ENCODE peak calls at places on chromosomes 1 and 21, in four cellular contexts. G is fibroblast of mammary gland, R is left lung, S is fibroblast of the aortic adventitia. O is an unnamed sample.

GRCh38 chr1:90154711-90155110 is 159.8 kb downstream of the ZNF326 start:
- DNase-seq in R (no peak), G (no peak), S (no peak), O (no peak)

GRCh38 chr1:101259744-101260148 is 22.9 kb downstream of the S1PR1 start:
- DNase-seq in G (peak), S (peak), R (no peak), O (no peak)

GRCh38 chr1:3230553-3230952 is 161.6 kb downstream of the PRDM16 start:
- DNase-seq in S (no peak), G (no peak), R (no peak), O (no peak)

GRCh38 chr1:66315675-66316074 is 218.3 kb upstream of the SGIP1 start:
- DNase-seq in S (peak), G (peak), R (no peak), O (no peak)

GRCh38 chr1:166848193-166848592 is 8.9 kb downstream of the POGK start:
- DNase-seq in S (no peak), G (no peak), R (no peak), O (no peak)

GRCh38 chr1:113133038-113133437 is 60.0 kb downstream of the LRIG2 start:
- DNase-seq in R (no peak), G (no peak), S (no peak), O (no peak)

GRCh38 chr1:156579472-156579871 is at the start of gene TTC24:
- DNase-seq in S (no peak), G (no peak), R (no peak), O (no peak)

GRCh38 chr1:205669341-205670142 is 10.8 kb downstream of the SLC45A3 start:
- DNase-seq in S (no peak), G (no peak), R (no peak), O (no peak)

GRCh38 chr1:110798691-110799256 is 74.2 kb upstream of the CD53 start:
- DNase-seq in S (no peak), G (no peak), R (no peak), O (no peak)

GRCh38 chr1:966135-966602 is at the start of gene PLEKHN1:
- DNase-seq in R (peak), G (peak), S (no peak), O (no peak)

GRCh38 chr1:35598895-35599294 is 25.8 kb downstream of the TFAP2E start:
- DNase-seq in R (no peak), G (no peak), S (no peak), O (no peak)

GRCh38 chr1:199046618-199047017 is 407.8 kb downstream of the PTPRC start:
- DNase-seq in G (peak), R (no peak), S (no peak), O (no peak)

GRCh38 chr1:231337043-231337471 is 595 bp downstream of the EXOC8 start:
- DNase-seq in G (no peak), R (peak), S (peak), O (no peak)

GRCh38 chr1:179369751-179370341 is 4.1 kb downstream of the AXDND1 start:
- DNase-seq in R (no peak), S (peak), G (peak), O (peak)

GRCh38 chr1:45635211-45635610 is 11.4 kb upstream of the CCDC17 start:
- DNase-seq in S (no peak), G (no peak), R (no peak), O (no peak)

GRCh38 chr1:56081151-56081550 is 498.2 kb downstream of the PLPP3 start:
- DNase-seq in R (no peak), G (peak), S (peak), O (no peak)

GRCh38 chr1:61853545-61853944 is 111.3 kb downstream of the PATJ start:
- DNase-seq in S (peak), R (no peak), G (peak), O (no peak)

GRCh38 chr1:239268941-239269340 is 117.4 kb upstream of the CHRM3 start:
- DNase-seq in R (no peak), S (no peak), G (no peak), O (no peak)

GRCh38 chr1:37811027-37811655 is 3.1 kb upstream of the YRDC start:
- DNase-seq in S (peak), G (peak), R (peak), O (peak)

GRCh38 chr21:26952274-26953066 is 14.4 kb downstream of the ADAMTS5 start:
- DNase-seq in S (no peak), R (no peak), G (no peak), O (no peak)

GRCh38 chr1:10033359-10033845 is 644 bp downstream of the UBE4B start:
- DNase-seq in G (peak), R (no peak), S (peak), O (no peak)

GRCh38 chr1:201648066-201648910 is 109.4 kb downstream of the NAV1 start:
- DNase-seq in S (peak), G (peak), R (peak), O (no peak)

GRCh38 chr1:94738371-94738770 is 81.8 kb upstream of the SLC44A3 start:
- DNase-seq in R (no peak), S (no peak), G (no peak), O (no peak)

GRCh38 chr1:173149887-173150286 is 57.2 kb downstream of the TNFSF4 start:
- DNase-seq in R (no peak), G (peak), S (peak), O (no peak)

GRCh38 chr1:89607888-89608626 is 24.9 kb upstream of the LRRC8C start:
- DNase-seq in R (no peak), S (no peak), G (peak), O (no peak)

GRCh38 chr1:235057385-235058306 is 71.0 kb downstream of the TOMM20 start:
- DNase-seq in G (no peak), R (no peak), S (no peak), O (no peak)

GRCh38 chr1:162720996-162721395 is 69.5 kb upstream of the HSD17B7 start:
- DNase-seq in S (no peak), G (peak), R (no peak), O (no peak)

GRCh38 chr1:223175032-223175431 is 32.0 kb upstream of the TLR5 start:
- DNase-seq in R (no peak), S (peak), G (no peak), O (no peak)

GRCh38 chr1:68043443-68044090 is 6.9 kb downstream of the DIRAS3 start:
- DNase-seq in G (no peak), S (no peak), R (peak), O (no peak)

GRCh38 chr1:154219511-154219910 is 1.2 kb upstream of the UBAP2L start:
- DNase-seq in S (peak), R (no peak), G (peak), O (no peak)

GRCh38 chr21:45020629-45021427 is 53.6 kb upstream of the ADARB1 start:
- DNase-seq in S (no peak), R (peak), G (no peak), O (no peak)

GRCh38 chr1:8821084-8821483 is 3.6 kb upstream of the RERE start:
- DNase-seq in S (no peak), G (no peak), R (no peak), O (no peak)

GRCh38 chr1:43349594-43350306 is 9.0 kb upstream of the CDC20 start:
- DNase-seq in S (peak), G (peak), R (no peak), O (no peak)
- H3K4me3 ChIP-seq in S (no peak), G (peak), R (peak), O (peak)

GRCh38 chr1:227770812-227771211 is 35.6 kb downstream of the SNAP47 start:
- DNase-seq in S (no peak), G (no peak), R (no peak), O (no peak)
- H3K4me3 ChIP-seq in S (no peak), G (no peak), R (no peak), O (no peak)

GRCh38 chr21:42235593-42235992 is 16.7 kb downstream of the ABCG1 start:
- DNase-seq in S (no peak), G (no peak), R (no peak), O (no peak)
- H3K4me3 ChIP-seq in S (no peak), G (no peak), R (peak), O (no peak)

GRCh38 chr1:117673405-117673804 is 67.6 kb downstream of the TENT5C start:
- DNase-seq in S (peak), R (no peak), G (peak), O (no peak)
- H3K4me3 ChIP-seq in S (no peak), R (no peak), G (no peak), O (no peak)

GRCh38 chr1:109793089-109793485 is 29.4 kb upstream of the EPS8L3 start:
- DNase-seq in G (no peak), R (no peak), S (no peak), O (no peak)

GRCh38 chr1:109793486-109794318 is 30.0 kb upstream of the EPS8L3 start:
- DNase-seq in R (no peak), G (peak), S (peak), O (no peak)

GRCh38 chr1:109791495-109792040 is 27.8 kb upstream of the EPS8L3 start:
- DNase-seq in G (no peak), R (no peak), S (no peak), O (no peak)

GRCh38 chr1:109790735-109791494 is 27.2 kb upstream of the EPS8L3 start:
- DNase-seq in G (peak), R (peak), S (peak), O (no peak)

GRCh38 chr1:109792056-109792831 is 28.5 kb upstream of the EPS8L3 start:
- DNase-seq in S (peak), G (peak), R (no peak), O (no peak)
- H3K4me3 ChIP-seq in S (no peak), G (no peak), R (no peak), O (no peak)

DNA sequence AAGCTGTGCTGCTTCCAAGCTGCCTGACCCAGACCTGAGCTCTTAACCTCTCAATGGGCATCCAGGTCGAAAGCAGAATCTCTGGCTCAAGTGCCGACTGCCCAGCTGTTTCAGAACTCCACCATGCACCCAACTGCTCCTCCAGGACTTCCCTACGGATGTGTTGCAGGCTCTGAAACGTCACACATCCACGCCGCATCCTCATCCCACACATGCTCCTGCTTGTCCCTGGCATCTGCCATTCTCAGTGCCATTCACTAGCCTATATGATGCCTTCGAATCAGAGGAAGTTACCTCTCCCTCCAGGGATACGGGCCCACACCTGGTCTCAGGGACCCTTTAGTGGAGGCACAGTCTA is 11.2 kb downstream of the PDZK1IP1 start:
- DNase-seq in R (no peak), S (no peak), G (no peak), O (no peak)
- H3K4me3 ChIP-seq in R (peak), S (peak), G (peak), O (peak)

DNA sequence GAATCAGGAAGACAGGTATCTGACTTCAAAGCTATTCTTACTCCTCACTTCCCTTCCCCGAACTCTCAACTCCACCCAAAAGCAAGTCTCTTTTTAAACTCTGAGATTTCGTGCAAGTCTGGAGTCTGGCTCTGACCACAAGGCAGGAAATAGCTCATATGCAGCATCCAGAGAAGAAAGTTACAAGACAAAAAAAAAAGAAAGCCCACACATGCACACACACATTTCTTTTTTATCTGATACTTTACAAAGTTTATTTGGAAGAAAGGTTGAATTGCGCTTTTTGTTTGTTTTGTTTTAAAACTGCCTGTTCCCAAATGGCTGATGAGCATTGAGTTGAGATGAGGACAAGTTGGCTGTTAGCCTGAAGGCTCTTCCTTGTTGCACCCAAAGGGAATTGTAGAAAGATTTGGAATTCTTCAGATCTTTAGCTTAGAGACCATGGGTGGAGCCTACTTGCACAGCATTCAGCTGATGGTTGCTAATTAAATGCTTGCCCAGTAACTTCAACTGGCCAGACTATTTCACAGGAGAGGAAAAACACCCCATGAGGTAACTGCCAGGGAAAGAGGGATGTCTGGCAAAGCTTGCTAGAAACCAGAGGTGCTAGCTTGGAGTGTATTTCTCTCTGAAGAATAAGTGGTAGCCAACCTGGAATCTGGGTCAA is 490.3 kb downstream of the TTLL7 start:
- DNase-seq in G (peak), R (no peak), S (peak), O (no peak)
- H3K4me3 ChIP-seq in G (no peak), R (no peak), S (no peak), O (no peak)

DNA sequence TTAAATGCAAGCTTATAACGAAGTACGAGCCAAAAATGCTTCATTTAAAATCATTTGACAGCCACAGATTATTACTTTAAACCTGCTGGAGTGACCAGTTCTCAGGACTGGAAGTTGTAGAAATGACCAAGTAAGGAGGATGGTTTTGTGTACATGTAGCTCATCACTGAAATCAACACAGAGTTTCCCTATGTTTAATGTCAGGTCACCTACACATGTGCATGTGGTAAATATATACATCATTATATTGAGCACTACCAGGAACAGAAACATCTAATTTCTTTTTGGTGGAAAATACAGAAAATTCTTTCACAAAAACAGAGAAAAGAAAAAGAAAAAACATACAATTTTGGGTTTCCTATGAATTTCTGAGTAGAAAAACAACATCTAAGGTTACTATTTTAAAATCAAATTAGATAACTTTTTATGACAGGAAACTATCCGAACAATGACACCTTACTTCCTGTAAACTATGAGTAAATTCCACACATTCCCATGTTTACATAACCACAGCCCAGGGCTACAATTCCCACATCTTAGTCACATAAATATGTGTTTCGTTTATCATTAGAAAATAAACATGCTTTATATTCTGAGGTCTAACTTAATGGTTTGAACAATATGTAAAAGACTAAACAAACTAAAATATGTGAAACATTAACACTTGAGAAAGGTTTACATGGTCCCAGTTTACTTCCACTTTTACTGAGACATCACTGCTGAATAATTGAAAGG is 73.6 kb downstream of the ZNF281 start:
- DNase-seq in R (no peak), G (peak), S (peak), O (no peak)
- H3K4me3 ChIP-seq in R (no peak), G (no peak), S (no peak), O (no peak)